ENCODE peak calls at places on chromosomes 1 and 21, in ten cellular contexts. E, S, Q, A, T, X, P, D, Y and O are unnamed samples.
A peak's percentile ranks its signal among the peaks of the same experiment; 100 is the strongest.

GRCh38 chr1:5598824-5599395 is 393.3 kb downstream of the NPHP4 start:
- DNase-seq in P (no peak), X (no peak), S (no peak), E (no peak), T (no peak), A (no peak), D (no peak), Y (no peak), Q (no peak), O (no peak)

GRCh38 chr21:39441502-39442475 is 3.8 kb downstream of the LCA5L start:
- DNase-seq in S (no peak), A (peak; percentile 53), E (peak; percentile 11), T (no peak), X (peak; percentile 15), Q (peak; percentile 66), D (no peak), Y (peak; percentile 51), P (peak; percentile 57), O (no peak)

GRCh38 chr1:6450943-6451373 is 15.0 kb downstream of the TNFRSF25 start:
- DNase-seq in P (no peak), Y (no peak), T (no peak), X (no peak), E (no peak), A (no peak), Q (no peak), D (no peak), S (no peak), O (no peak)

GRCh38 chr1:187566371-187566770 is 737.6 kb downstream of the PLA2G4A start:
- DNase-seq in P (no peak), S (no peak), Q (no peak), Y (no peak), D (no peak), X (no peak), E (no peak), A (no peak), T (no peak), O (no peak)

GRCh38 chr1:107196973-107197562 is 56.2 kb downstream of the NTNG1 start:
- DNase-seq in S (no peak), D (peak; percentile 0), E (peak; percentile 26), X (no peak), Q (no peak), P (no peak), T (no peak), Y (peak; percentile 10), A (no peak), O (no peak)

GRCh38 chr1:45306319-45306718 is 20.4 kb upstream of the HPDL start:
- DNase-seq in S (no peak), E (peak; percentile 44), A (no peak), D (no peak), P (no peak), Y (peak; percentile 41), Q (no peak), X (no peak), T (no peak), O (no peak)

GRCh38 chr1:103191327-103191726 is 83.0 kb upstream of the COL11A1 start:
- DNase-seq in S (no peak), P (no peak), E (no peak), D (no peak), Q (no peak), Y (no peak), X (no peak), T (no peak), A (no peak), O (no peak)

GRCh38 chr1:179809506-179810366 is 66.6 kb downstream of the FAM163A start:
- DNase-seq in E (peak; percentile 65), S (no peak), D (peak; percentile 51), X (peak; percentile 70), Y (peak; percentile 87), T (peak; percentile 39), A (peak; percentile 71), Q (peak; percentile 78), P (peak; percentile 68), O (peak; percentile 18)

GRCh38 chr21:42262826-42263225 is 43.9 kb downstream of the ABCG1 start:
- DNase-seq in X (peak; percentile 60), E (no peak), P (no peak), S (no peak), T (peak; percentile 57), D (no peak), A (no peak), Q (peak; percentile 4), Y (peak; percentile 47), O (peak; percentile 18)